ENCODE peak calls at places on chromosomes 1 and 21, in six cellular contexts. J is EL; G is mesendoderm; M is naive thymus-derived CD8-positive, alpha-beta T cell; P is NCI-H1048; X is T-cell. W is an unnamed sample.

GRCh38 chr1:110975265-110975664 is 11.5 kb upstream of the LRIF1 start:
- DNase-seq in J (no peak), G (no peak), M (no peak), P (no peak), X (no peak), W (no peak)

GRCh38 chr1:222777463-222777862 is 37.4 kb upstream of the DISP1 start:
- DNase-seq in J (no peak), G (no peak), M (no peak), P (no peak), X (no peak), W (no peak)

GRCh38 chr1:53605181-53605580 is 133.8 kb downstream of the GLIS1 start:
- DNase-seq in J (no peak), G (no peak), M (no peak), P (no peak), X (no peak), W (no peak)

GRCh38 chr1:1250828-1251284 is 4.3 kb upstream of the C1QTNF12 start:
- DNase-seq in J (no peak), G (no peak), M (peak; percentile 81), P (no peak), X (peak; percentile 74), W (peak; percentile 62)

GRCh38 chr1:40710581-40711315 is 19.2 kb downstream of the NFYC start:
- DNase-seq in J (peak; percentile 29), G (peak; percentile 63), M (no peak), P (no peak), X (no peak), W (no peak)

GRCh38 chr1:227370463-227371254 is 52.4 kb upstream of the CDC42BPA start:
- DNase-seq in J (peak; percentile 28), G (peak; percentile 22), M (no peak), P (no peak), X (no peak), W (no peak)

GRCh38 chr21:42258150-42258884 is 39.4 kb downstream of the ABCG1 start:
- DNase-seq in J (peak; percentile 50), G (peak; percentile 76), M (peak; percentile 66), P (peak; percentile 38), X (peak; percentile 83), W (peak; percentile 80)

GRCh38 chr1:195970209-195970608 is 638.0 kb downstream of the KCNT2 start:
- DNase-seq in J (no peak), G (no peak), M (no peak), P (no peak), X (no peak), W (no peak)

GRCh38 chr1:37673920-37674319 is 18.4 kb upstream of the CDCA8 start:
- DNase-seq in J (no peak), G (no peak), M (peak; percentile 65), P (no peak), X (peak; percentile 70), W (peak; percentile 68)

GRCh38 chr1:172090511-172090817 is 249.2 kb downstream of the DNM3 start:
- DNase-seq in J (no peak), G (no peak), M (no peak), P (no peak), X (no peak), W (no peak)